ENCODE peak calls at places on chromosomes 2 and 18, in four cellular contexts. Q is sigmoid colon, Y is ovary, W is astrocyte. F is an unnamed sample. For H3K27me3, the result is how much of the 10 kb centered on the place peaks cover.

GRCh38 chr18:48667276-48668254 is 128.7 kb downstream of the CTIF start:
- DNase-seq in Q (no peak), Y (peak), W (peak), F (no peak)

GRCh38 chr2:149365826-149366583 is 35.6 kb downstream of the LYPD6 start:
- DNase-seq in Q (no peak), Y (no peak), W (peak), F (no peak)

GRCh38 chr18:60090170-60090569 is 190.4 kb downstream of the PMAIP1 start:
- DNase-seq in Q (no peak), Y (no peak), W (no peak), F (no peak)

GRCh38 chr2:51710222-51710621 is 678.3 kb upstream of the NRXN1 start:
- DNase-seq in Q (no peak), Y (no peak), W (no peak), F (no peak)

GRCh38 chr18:2883137-2883671 is 36.4 kb downstream of the EMILIN2 start:
- DNase-seq in Q (no peak), Y (peak), W (no peak), F (no peak)

GRCh38 chr2:127039387-127040031 is 67.4 kb downstream of the BIN1 start:
- DNase-seq in Q (peak), Y (no peak), W (no peak), F (no peak)

GRCh38 chr2:43657241-43657640 is 19.0 kb downstream of the C1GALT1C1L start:
- DNase-seq in Q (no peak), Y (no peak), W (no peak), F (no peak)

GRCh38 chr2:70069049-70069448 is 18.2 kb upstream of the PCBP1 start:
- DNase-seq in Q (peak), Y (no peak), W (peak), F (no peak)

GRCh38 chr2:108909917-108910515 is 79.0 kb downstream of the EDAR start:
- DNase-seq in Q (no peak), Y (no peak), W (no peak), F (no peak)

GRCh38 chr2:8555543-8555942 is 126.3 kb upstream of the ID2 start:
- DNase-seq in Q (no peak), Y (no peak), W (no peak), F (no peak)

GRCh38 chr2:98457045-98457696 is 12.5 kb downstream of the INPP4A start:
- DNase-seq in Q (no peak), Y (no peak), W (peak), F (peak)

GRCh38 chr2:128306081-128306930 is 12.4 kb downstream of the HS6ST1 start:
- DNase-seq in Q (peak), Y (peak), W (peak), F (peak)

GRCh38 chr2:134226561-134226960 is 27.3 kb upstream of the MGAT5 start:
- DNase-seq in Q (no peak), Y (no peak), W (no peak), F (no peak)

GRCh38 chr18:848062-848795 is 36.2 kb upstream of the YES1 start:
- DNase-seq in Q (no peak), Y (no peak), W (no peak), F (no peak)

GRCh38 chr18:76265375-76266225 is 229.4 kb downstream of the ZNF516 start:
- DNase-seq in Q (peak), Y (peak), W (no peak), F (peak)

GRCh38 chr2:127155901-127156300 is 48.9 kb upstream of the BIN1 start:
- DNase-seq in Q (peak), Y (peak), W (peak), F (no peak)

GRCh38 chr2:4278392-4278791 is 575.0 kb downstream of the DCDC2C start:
- DNase-seq in Q (no peak), Y (no peak), W (no peak), F (no peak)

GRCh38 chr2:74387346-74387745 is 7.2 kb upstream of the DCTN1 start:
- DNase-seq in Q (no peak), Y (no peak), W (peak), F (no peak)

GRCh38 chr2:6915399-6915798 is 1.8 kb upstream of the RNF144A start:
- DNase-seq in Q (no peak), Y (no peak), W (no peak), F (no peak)

GRCh38 chr18:3526421-3527354 is 76.7 kb downstream of the TGIF1 start:
- DNase-seq in Q (no peak), Y (no peak), W (peak), F (no peak)

GRCh38 chr2:121093735-121094520 is 191.1 kb downstream of the TFCP2L1 start:
- DNase-seq in Q (peak), Y (no peak), W (no peak), F (no peak)

GRCh38 chr18:22307528-22307927 is 110.2 kb downstream of the CTAGE1 start:
- DNase-seq in Q (no peak), Y (no peak), W (no peak), F (no peak)

GRCh38 chr2:36753706-36754221 is 57.3 kb downstream of the VIT start:
- DNase-seq in Q (no peak), Y (no peak), W (no peak), F (no peak)

GRCh38 chr2:146041291-146041868 is 1521.5 kb upstream of the ZEB2 start:
- DNase-seq in Q (no peak), Y (no peak), W (no peak), F (no peak)

GRCh38 chr2:31168291-31168690 is 30.1 kb upstream of the GALNT14 start:
- DNase-seq in Q (no peak), Y (no peak), W (no peak), F (no peak)

GRCh38 chr18:76757343-76757742 is 65.0 kb upstream of the ZNF236 start:
- DNase-seq in Q (peak), Y (no peak), W (no peak), F (no peak)

GRCh38 chr2:158936978-158937377 is 31.5 kb upstream of the TANC1 start:
- DNase-seq in Q (peak), Y (no peak), W (peak), F (peak)

GRCh38 chr2:239724194-239724849 is 300.8 kb downstream of the NDUFA10 start:
- DNase-seq in Q (peak), Y (no peak), W (no peak), F (no peak)

GRCh38 chr2:124186801-124187200 is 161.7 kb downstream of the CNTNAP5 start:
- DNase-seq in Q (no peak), Y (no peak), W (no peak), F (no peak)

GRCh38 chr2:191150451-191151314 is at the start of gene STAT4:
- DNase-seq in Q (peak), Y (peak), W (peak), F (no peak)

GRCh38 chr2:211035548-211036185 is 479.3 kb downstream of the CPS1 start:
- DNase-seq in Q (no peak), Y (no peak), W (peak), F (no peak)

GRCh38 chr2:133991606-133992168 is 262.2 kb upstream of the MGAT5 start:
- DNase-seq in Q (no peak), Y (no peak), W (no peak), F (no peak)

GRCh38 chr2:197793456-197793855 is 8.3 kb upstream of the BOLL start:
- DNase-seq in Q (no peak), Y (no peak), W (no peak), F (no peak)

GRCh38 chr2:10661846-10662245 is 27.9 kb downstream of the NOL10 start:
- DNase-seq in Q (no peak), Y (no peak), W (no peak), F (no peak)

GRCh38 chr2:62149708-62150107 is 46.2 kb upstream of the B3GNT2 start:
- DNase-seq in Q (no peak), Y (no peak), W (peak), F (peak)

GRCh38 chr2:200042102-200042735 is 86.8 kb downstream of the MAIP1 start:
- DNase-seq in Q (no peak), Y (no peak), W (peak), F (peak)

GRCh38 chr2:10924859-10925258 is 13.1 kb downstream of the KCNF1 start:
- DNase-seq in Q (peak), Y (no peak), W (no peak), F (no peak)

GRCh38 chr2:164868563-164869419 is 27.2 kb upstream of the COBLL1 start:
- DNase-seq in Q (no peak), Y (no peak), W (no peak), F (no peak)

GRCh38 chr2:217325251-217325650 is 465.4 kb upstream of the TNP1 start:
- DNase-seq in Q (no peak), Y (no peak), W (no peak), F (no peak)

GRCh38 chr2:233059797-233060499 is at the start of gene INPP5D:
- DNase-seq in Q (peak), Y (no peak), W (no peak), F (no peak)

DNA sequence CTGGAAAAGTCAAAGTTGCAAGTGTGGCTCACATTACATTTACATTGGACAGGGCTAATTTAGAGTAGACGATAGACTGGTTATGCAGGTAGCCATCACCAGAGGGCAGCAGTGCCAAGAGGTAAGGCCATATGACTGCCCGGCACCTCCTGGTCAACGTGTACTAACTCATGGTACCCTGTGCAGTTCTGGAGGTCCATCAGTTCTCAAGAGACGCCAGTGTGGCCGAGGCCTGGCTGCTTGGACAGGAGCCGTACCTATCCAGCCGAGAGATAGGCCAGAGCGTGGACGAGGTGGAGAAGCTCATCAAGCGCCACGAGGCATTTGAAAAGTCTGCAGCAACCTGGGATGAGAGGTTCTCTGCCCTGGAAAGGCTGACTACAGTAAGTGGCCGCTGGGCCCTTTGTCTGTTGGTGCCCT is 65.8 kb upstream of the EML6 start:
- DNase-seq in Q (peak), Y (no peak), W (no peak), F (no peak)
- TF ChIP-seq CTCF in Q (no peak), Y (peak), W (peak), F (peak)

GRCh38 chr2:96875498-96876035 is 5.7 kb upstream of the SEMA4C start:
- DNase-seq in Q (no peak), Y (no peak), W (no peak), F (no peak)
- H3K27me3 ChIP-seq in Q (under half), Y (under half), W (under half), F (under half)

DNA sequence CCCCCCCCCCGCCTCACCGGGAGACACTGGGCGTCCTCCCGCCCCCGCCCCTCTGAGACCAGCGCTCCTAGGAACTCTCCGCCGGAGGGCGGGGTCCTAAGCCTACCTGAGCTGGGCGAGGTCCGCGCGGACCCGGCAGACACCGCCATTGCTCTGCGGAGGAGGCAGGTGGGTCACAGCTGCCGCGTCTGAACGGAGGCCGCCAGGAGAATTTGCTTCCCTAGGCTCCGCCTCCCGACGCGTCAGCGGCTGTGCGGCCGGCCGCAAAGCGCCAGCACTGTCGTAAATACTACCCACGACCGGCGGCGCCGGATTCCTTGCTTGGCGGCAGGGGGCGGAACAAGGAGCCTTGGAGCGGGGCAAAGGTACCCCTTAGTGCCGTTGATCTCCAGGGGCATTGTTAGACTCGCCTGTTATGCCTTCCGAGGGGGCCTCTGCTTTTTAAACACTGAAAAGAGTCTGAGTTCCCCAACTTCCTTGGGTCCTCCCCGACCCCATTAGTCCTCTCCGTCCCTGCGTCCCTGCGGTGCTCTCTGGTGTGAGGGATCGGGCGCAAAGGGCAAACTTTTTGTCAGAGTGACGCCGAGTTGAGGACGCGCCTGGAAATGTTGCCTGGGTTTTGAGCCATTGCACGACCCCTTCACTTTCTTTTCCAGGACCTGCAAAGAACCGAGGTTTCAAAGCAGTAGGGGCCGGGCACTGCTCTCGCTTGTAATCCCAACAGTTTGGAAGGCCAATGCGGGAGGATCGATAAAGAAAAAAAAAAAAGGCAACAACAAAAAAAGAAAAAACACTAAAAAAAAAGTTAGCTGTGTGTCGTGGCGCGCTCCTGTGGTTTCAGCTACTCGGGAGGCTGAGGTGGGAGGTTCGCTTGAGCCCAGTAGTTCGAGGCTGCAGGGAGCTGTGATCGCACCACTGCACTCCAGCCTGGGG is at the start of gene GGCX:
- DNase-seq in Q (peak), Y (peak), W (peak), F (peak)
- TF ChIP-seq CTCF in Q (no peak), Y (peak), W (no peak), F (no peak)

GRCh38 chr18:37277753-37278152 is 287.8 kb downstream of the CELF4 start:
- DNase-seq in Q (no peak), Y (no peak), W (no peak), F (no peak)

GRCh38 chr18:37272841-37273240 is 292.8 kb downstream of the CELF4 start:
- DNase-seq in Q (no peak), Y (no peak), W (no peak), F (no peak)

GRCh38 chr18:37274988-37275590 is 290.5 kb downstream of the CELF4 start:
- DNase-seq in Q (no peak), Y (no peak), W (no peak), F (no peak)

GRCh38 chr18:37274309-37274987 is 291.1 kb downstream of the CELF4 start:
- DNase-seq in Q (no peak), Y (no peak), W (no peak), F (no peak)

GRCh38 chr18:37276111-37276510 is 289.5 kb downstream of the CELF4 start:
- DNase-seq in Q (no peak), Y (no peak), W (no peak), F (no peak)
- H3K27me3 ChIP-seq in Q (under half), Y (under half), W (under half), F (under half)

F was measured in BJ.